ENCODE peak calls at places on chromosome X, in six cellular contexts. J, O, E, R, D and C are unnamed samples.

GRCh38 chrX:141879616-141880015 is 24.1 kb upstream of the MAGEC1 start:
- DNase-seq in J (no peak), R (no peak), D (no peak), O (no peak), E (no peak), C (no peak)

GRCh38 chrX:38891641-38892413 is 90.6 kb downstream of the MID1IP1 start:
- DNase-seq in R (no peak), O (no peak), D (no peak), E (no peak), J (no peak), C (no peak)

GRCh38 chrX:17081969-17082368 is 135.5 kb downstream of the REPS2 start:
- DNase-seq in O (no peak), D (no peak), J (no peak), E (no peak), R (no peak), C (no peak)

GRCh38 chrX:17803449-17803848 is 57.6 kb downstream of the RAI2 start:
- DNase-seq in E (no peak), O (no peak), D (no peak), J (no peak), R (no peak), C (peak)

GRCh38 chrX:136619889-136620505 is 28.0 kb upstream of the CD40LG start:
- DNase-seq in D (no peak), J (no peak), R (no peak), O (no peak), E (no peak), C (no peak)

GRCh38 chrX:118182050-118182449 is 65.4 kb upstream of the KLHL13 start:
- DNase-seq in D (no peak), R (no peak), E (no peak), O (no peak), J (no peak), C (peak)

GRCh38 chrX:96846841-96847240 is 36.9 kb upstream of the RPA4 start:
- DNase-seq in R (no peak), J (no peak), O (no peak), E (no peak), D (no peak), C (no peak)

GRCh38 chrX:77160301-77160700 is 286.9 kb upstream of the FGF16 start:
- DNase-seq in J (no peak), D (no peak), R (no peak), O (no peak), E (no peak), C (no peak)

GRCh38 chrX:31093639-31093975 is 21.8 kb upstream of the FTHL17 start:
- DNase-seq in J (no peak), D (no peak), E (no peak), O (no peak), R (no peak), C (no peak)

GRCh38 chrX:20454117-20454516 is 187.4 kb upstream of the RPS6KA3 start:
- DNase-seq in J (no peak), O (no peak), E (no peak), D (no peak), R (no peak), C (peak)

GRCh38 chrX:149151805-149152757 is 353.0 kb downstream of the IDS start:
- DNase-seq in R (no peak), D (no peak), O (peak), E (peak), J (no peak), C (no peak)

GRCh38 chrX:74924449-74925209 is 623 bp downstream of the NEXMIF start:
- DNase-seq in E (peak), R (peak), O (no peak), J (peak), D (peak), C (no peak)

GRCh38 chrX:134480061-134480460 is 20.1 kb downstream of the HPRT1 start:
- DNase-seq in J (no peak), D (no peak), E (no peak), R (no peak), O (no peak), C (no peak)

GRCh38 chrX:71579136-71579989 is 1.1 kb downstream of the GCNA start:
- DNase-seq in D (no peak), O (no peak), J (no peak), R (no peak), E (no peak), C (no peak)

GRCh38 chrX:41591906-41592305 is 96.9 kb upstream of the GPR34 start:
- DNase-seq in R (no peak), E (no peak), D (no peak), O (no peak), J (no peak), C (no peak)

GRCh38 chrX:133749951-133750350 is 235.4 kb downstream of the GPC3 start:
- DNase-seq in J (no peak), O (no peak), E (no peak), D (no peak), R (no peak), C (no peak)

GRCh38 chrX:10932842-10933440 is 178.2 kb upstream of the HCCS start:
- DNase-seq in O (no peak), E (peak), J (no peak), R (no peak), D (no peak), C (no peak)

GRCh38 chrX:108270280-108270679 is 167.9 kb downstream of the COL4A6 start:
- DNase-seq in O (peak), J (peak), D (no peak), E (no peak), R (no peak), C (no peak)

GRCh38 chrX:103585421-103586313 is at the start of gene TCEAL4:
- DNase-seq in R (peak), D (peak), J (peak), E (peak), O (no peak), C (no peak)

DNA sequence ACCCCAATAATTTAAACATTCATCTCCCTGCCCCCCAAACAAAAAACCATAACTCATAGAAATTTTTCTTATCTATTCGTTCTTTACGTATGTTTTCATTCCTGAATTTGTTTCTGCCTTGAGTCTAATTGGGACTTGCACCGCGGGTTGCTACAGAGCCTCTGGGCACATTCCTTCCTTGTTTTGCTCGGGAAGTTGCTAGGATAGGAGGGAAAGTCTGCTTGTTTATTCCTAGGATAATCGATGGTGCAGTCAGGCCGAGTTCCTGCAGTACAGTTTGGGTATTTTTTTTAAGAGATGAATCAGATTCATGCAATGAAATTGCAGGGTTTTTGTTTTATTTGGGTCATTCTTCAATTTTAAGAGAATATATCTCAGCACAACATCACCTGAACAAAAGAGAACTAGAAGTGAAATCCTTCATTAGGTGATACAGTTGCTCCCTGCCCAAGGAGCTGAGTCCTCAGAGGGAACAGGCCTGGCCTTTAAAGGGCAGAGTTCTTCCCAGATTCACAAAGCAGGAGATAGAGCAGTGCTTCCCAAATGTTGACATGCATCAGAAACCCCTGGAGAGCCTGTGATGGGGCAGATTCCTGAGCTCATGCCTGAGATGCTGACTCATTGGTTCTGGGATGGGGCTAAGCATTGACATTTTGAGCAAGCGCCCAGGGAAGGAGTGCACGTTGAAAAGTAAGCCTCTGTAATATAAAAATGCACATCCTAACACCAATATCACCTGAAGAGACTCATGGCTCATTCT is 114.9 kb upstream of the FAM9B start:
- DNase-seq in R (peak), O (no peak), E (peak), D (peak), J (no peak), C (no peak)
- TF ChIP-seq CTCF in R (no peak), O (no peak), E (no peak), D (no peak), J (no peak), C (no peak)

DNA sequence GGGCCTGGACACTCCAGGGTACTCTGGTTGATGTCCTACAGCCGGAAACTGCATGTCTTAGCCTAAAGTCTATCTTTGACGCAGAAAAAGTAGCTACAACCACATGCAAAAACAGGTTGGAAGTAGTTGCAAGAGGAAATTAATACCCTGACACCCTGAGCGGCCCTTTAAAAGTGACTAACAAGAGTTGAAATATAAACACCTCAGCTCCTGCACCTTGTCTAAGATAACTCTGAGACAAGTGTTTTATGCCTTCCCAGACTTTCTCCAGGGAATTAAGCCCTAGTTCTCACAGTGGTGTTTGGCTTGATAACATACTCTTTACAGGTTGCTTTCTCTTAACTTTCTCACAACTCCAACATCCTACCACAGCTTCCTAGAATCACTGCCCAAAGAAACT is 943.1 kb downstream of the DMD start:
- DNase-seq in R (no peak), D (no peak), J (no peak), E (no peak), O (no peak), C (no peak)
- H3K4me3 ChIP-seq in R (no peak), D (no peak), J (no peak), E (no peak), O (no peak), C (no peak)

DNA sequence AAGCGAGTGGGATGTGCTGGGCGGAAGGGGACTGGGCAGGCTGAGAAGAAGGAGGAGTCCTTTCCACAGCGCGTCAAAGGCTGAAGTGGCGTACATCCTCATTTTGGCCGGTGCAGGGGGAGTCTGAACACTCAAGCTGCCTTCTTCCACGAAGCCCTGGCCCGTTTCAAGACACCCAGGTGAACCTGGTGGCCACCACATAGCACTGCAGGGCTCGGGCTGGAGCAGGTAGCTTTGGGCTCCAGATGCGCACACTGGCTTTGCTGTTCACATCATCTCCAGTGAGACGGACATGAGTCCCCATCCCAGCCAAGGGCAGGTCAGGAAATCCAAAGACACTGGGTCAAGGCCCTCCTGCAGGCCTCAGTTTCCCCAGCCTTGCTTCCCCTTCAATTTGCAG is 30.3 kb downstream of the CCNQ start:
- DNase-seq in O (no peak), R (no peak), J (no peak), D (no peak), E (no peak), C (no peak)
- TF ChIP-seq CTCF in O (no peak), R (no peak), J (no peak), D (no peak), E (peak), C (no peak)

DNA sequence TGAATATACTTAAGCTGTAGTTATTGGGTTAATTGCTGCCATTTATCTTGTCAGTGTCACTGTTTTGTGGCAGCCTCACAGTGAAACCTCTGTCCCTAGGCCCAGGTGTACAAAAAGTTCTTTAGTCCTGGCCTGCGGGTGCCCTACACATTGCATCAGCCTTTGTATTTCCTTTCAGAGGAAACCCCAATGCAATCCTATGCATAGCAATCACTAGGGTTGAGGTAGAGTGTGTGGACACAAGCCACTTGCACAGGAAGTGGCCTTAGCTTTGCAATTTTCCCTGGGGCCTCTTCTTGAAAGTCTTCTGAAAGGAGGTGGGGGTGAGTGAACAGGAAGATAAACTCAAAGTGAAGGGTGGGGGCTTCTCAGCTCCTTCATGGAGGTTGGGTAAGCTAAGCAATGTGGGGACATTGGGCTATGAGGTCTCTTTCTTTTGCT is 27.8 kb downstream of the VSIG4 start:
- DNase-seq in O (no peak), J (no peak), E (no peak), R (no peak), D (no peak), C (no peak)
- H3K4me3 ChIP-seq in O (no peak), J (no peak), E (no peak), R (no peak), D (no peak), C (no peak)

GRCh38 chrX:130082244-130083106 is 27.8 kb downstream of the ELF4 start:
- DNase-seq in E (no peak), D (no peak), R (peak), O (no peak), J (no peak), C (no peak)
- TF ChIP-seq CTCF in E (peak), D (no peak), R (no peak), O (no peak), J (no peak), C (no peak)